ENCODE peak calls at places on chromosomes 4 and X, in nine cellular contexts. U is A549; H is stimulated activated CD4-positive, alpha-beta T cell treated with anti-CD3 and anti-CD28 coated beads, Interleukin-12 subunit alpha, Interleukin-12 subunit beta, amount 100 ng/mL, for 24 hours; W is activated effector memory CD4-positive, alpha-beta T cell treated with Interleukin-2 at 50 U/mL for 16 hours; L is NCI-H1048; G is foreskin fibroblast; C is ELR; Q is G401; A is left kidney. X is an unnamed sample.

GRCh38 chrX:15056044-15056443 is 182.8 kb downstream of the MOSPD2 start:
- DNase-seq in U (no peak), H (no peak), W (no peak), L (no peak), G (no peak), C (peak; percentile 37), Q (no peak), A (no peak), X (no peak)

GRCh38 chr4:153014460-153014859 is 78.3 kb downstream of the FHDC1 start:
- DNase-seq in U (no peak), H (no peak), W (no peak), L (no peak), G (peak; percentile 32), C (peak; percentile 41), Q (peak; percentile 88), A (no peak), X (no peak)

GRCh38 chr4:2646386-2647149 is 109.6 kb downstream of the TNIP2 start:
- DNase-seq in U (no peak), H (no peak), W (no peak), L (no peak), G (no peak), C (no peak), Q (no peak), A (no peak), X (no peak)

GRCh38 chr4:2257361-2258001 is 4.4 kb downstream of the MXD4 start:
- DNase-seq in U (no peak), H (no peak), W (no peak), L (no peak), G (no peak), C (no peak), Q (peak; percentile 77), A (no peak), X (peak; percentile 38)

GRCh38 chr4:184487503-184487902 is 13.2 kb upstream of the IRF2 start:
- DNase-seq in U (no peak), H (no peak), W (no peak), L (no peak), G (no peak), C (no peak), Q (no peak), A (no peak), X (no peak)

GRCh38 chr4:53816561-53816960 is 225.3 kb upstream of the LNX1 start:
- DNase-seq in U (no peak), H (no peak), W (no peak), L (no peak), G (peak; percentile 52), C (no peak), Q (no peak), A (peak; percentile 5), X (no peak)

GRCh38 chrX:143873343-143873742 is 10.5 kb upstream of the UBE2NL start:
- DNase-seq in U (no peak), H (no peak), W (no peak), L (no peak), G (peak; percentile 1), C (peak; percentile 49), Q (no peak), A (no peak), X (no peak)

GRCh38 chrX:129039176-129039575 is 484.1 kb downstream of the SMARCA1 start:
- DNase-seq in U (no peak), H (no peak), W (no peak), L (no peak), G (no peak), C (no peak), Q (no peak), A (no peak), X (no peak)

GRCh38 chr4:142944565-142944964 is 98.5 kb upstream of the INPP4B start:
- DNase-seq in U (no peak), H (no peak), W (no peak), L (no peak), G (peak; percentile 25), C (no peak), Q (no peak), A (peak; percentile 41), X (no peak)

GRCh38 chr4:105140684-105141490 is 5.8 kb upstream of the TET2 start:
- DNase-seq in U (peak; percentile 37), H (no peak), W (peak; percentile 18), L (no peak), G (peak; percentile 49), C (peak; percentile 45), Q (peak; percentile 50), A (peak; percentile 50), X (no peak)

GRCh38 chr4:1487761-1488160 is 81.5 kb upstream of the NKX1-1 start:
- DNase-seq in U (no peak), H (no peak), W (no peak), L (no peak), G (no peak), C (no peak), Q (no peak), A (no peak), X (no peak)

GRCh38 chrX:5526191-5526590 is 702.5 kb downstream of the NLGN4X start:
- DNase-seq in U (no peak), H (no peak), W (no peak), L (no peak), G (no peak), C (no peak), Q (no peak), A (no peak), X (no peak)

GRCh38 chrX:109252789-109253188 is 229.1 kb downstream of the GUCY2F start:
- DNase-seq in U (no peak), H (no peak), W (no peak), L (no peak), G (no peak), C (no peak), Q (no peak), A (no peak), X (no peak)

GRCh38 chr4:139454111-139454600 is at the start of gene RAB33B:
- DNase-seq in U (no peak), H (no peak), W (no peak), L (no peak), G (no peak), C (no peak), Q (no peak), A (no peak), X (no peak)

GRCh38 chrX:78643106-78643505 is 16.0 kb downstream of the RTL3 start:
- DNase-seq in U (no peak), H (no peak), W (no peak), L (no peak), G (peak; percentile 65), C (no peak), Q (no peak), A (peak; percentile 9), X (no peak)

GRCh38 chr4:127364397-127364796 is 268.4 kb upstream of the INTU start:
- DNase-seq in U (no peak), H (no peak), W (no peak), L (no peak), G (no peak), C (no peak), Q (no peak), A (no peak), X (no peak)

GRCh38 chrX:134926864-134927263 is 63.9 kb upstream of the SMIM10 start:
- DNase-seq in U (no peak), H (no peak), W (no peak), L (no peak), G (no peak), C (no peak), Q (no peak), A (no peak), X (no peak)

GRCh38 chr4:128649575-128650205 is 159.8 kb upstream of the JADE1 start:
- DNase-seq in U (peak; percentile 12), H (no peak), W (no peak), L (no peak), G (peak; percentile 79), C (peak; percentile 60), Q (no peak), A (no peak), X (peak; percentile 38)

GRCh38 chr4:8200302-8200975 is 1.3 kb downstream of the SH3TC1 start:
- DNase-seq in U (no peak), H (no peak), W (peak; percentile 31), L (no peak), G (peak; percentile 31), C (no peak), Q (no peak), A (peak; percentile 69), X (no peak)

GRCh38 chr4:115119804-115120352 is 6.5 kb upstream of the NDST4 start:
- DNase-seq in U (no peak), H (no peak), W (no peak), L (no peak), G (no peak), C (no peak), Q (peak; percentile 12), A (no peak), X (no peak)

GRCh38 chr4:147423229-147423628 is 57.7 kb upstream of the EDNRA start:
- DNase-seq in U (no peak), H (no peak), W (no peak), L (no peak), G (no peak), C (no peak), Q (no peak), A (no peak), X (no peak)

GRCh38 chr4:30429813-30430466 is 290.2 kb upstream of the PCDH7 start:
- DNase-seq in U (no peak), H (no peak), W (no peak), L (no peak), G (peak; percentile 58), C (peak; percentile 92), Q (no peak), A (no peak), X (no peak)

GRCh38 chr4:153651041-153651960 is 32.8 kb upstream of the TLR2 start:
- DNase-seq in U (no peak), H (peak; percentile 21), W (peak; percentile 34), L (no peak), G (peak; percentile 37), C (peak; percentile 5), Q (peak; percentile 28), A (no peak), X (no peak)

GRCh38 chrX:136477026-136477425 is 10.7 kb upstream of the BRS3 start:
- DNase-seq in U (no peak), H (peak; percentile 2), W (no peak), L (no peak), G (no peak), C (no peak), Q (no peak), A (no peak), X (no peak)

GRCh38 chrX:46820391-46821100 is 16.3 kb upstream of the RP2 start:
- DNase-seq in U (no peak), H (no peak), W (no peak), L (no peak), G (no peak), C (no peak), Q (no peak), A (no peak), X (no peak)

X was measured in H1.